ENCODE peak calls at places on chromosomes 2 and 18, in eight cellular contexts. G is DMS153, N is GM20000, B is fibroblast of lung, V is astrocyte of the spinal cord, T is HS-5, K is T-helper 17 cell, Z is T-helper 9 cell. J is an unnamed sample.
A peak's percentile ranks its signal among the peaks of the same experiment; 100 is the strongest.

GRCh38 chr18:2515908-2516625 is 55.2 kb downstream of the METTL4 start:
- DNase-seq in K (no peak), Z (no peak), V (peak; percentile 91), B (peak; percentile 95), T (peak; percentile 96), N (peak; percentile 7), G (no peak), J (peak; percentile 92)

GRCh38 chr2:9889812-9890261 is 46.6 kb downstream of the TAF1B start:
- DNase-seq in V (no peak), B (no peak), N (no peak), G (no peak), Z (no peak), K (no peak), T (no peak), J (no peak)

GRCh38 chr2:226151157-226151556 is 648.5 kb downstream of the IRS1 start:
- DNase-seq in T (no peak), Z (no peak), N (no peak), V (no peak), G (no peak), K (no peak), B (no peak), J (no peak)

GRCh38 chr2:219352448-219353023 is 20.0 kb upstream of the RESP18 start:
- DNase-seq in K (peak; percentile 31), N (peak; percentile 79), V (peak; percentile 49), B (peak; percentile 36), T (no peak), G (peak; percentile 55), Z (peak; percentile 51), J (no peak)

GRCh38 chr2:222732774-222733173 is 61.3 kb downstream of the MOGAT1 start:
- DNase-seq in N (no peak), B (no peak), G (no peak), Z (no peak), V (no peak), K (no peak), T (no peak), J (no peak)

GRCh38 chr2:237731663-237732062 is 66.9 kb upstream of the RBM44 start:
- DNase-seq in Z (no peak), N (no peak), G (no peak), V (peak; percentile 70), B (peak; percentile 86), T (peak; percentile 49), K (no peak), J (peak; percentile 31)

GRCh38 chr2:74632209-74632938 is 15.8 kb downstream of the M1AP start:
- DNase-seq in V (peak; percentile 34), B (peak; percentile 18), Z (no peak), K (no peak), G (no peak), N (no peak), T (no peak), J (no peak)

GRCh38 chr2:36290306-36290705 is 65.3 kb upstream of the CRIM1 start:
- DNase-seq in T (no peak), V (peak; percentile 56), Z (no peak), N (no peak), G (no peak), B (peak; percentile 75), K (no peak), J (no peak)

GRCh38 chr2:62038980-62039771 is 133.7 kb downstream of the COMMD1 start:
- DNase-seq in N (peak; percentile 89), Z (no peak), T (peak; percentile 8), K (no peak), G (no peak), V (peak; percentile 69), B (peak; percentile 71), J (peak; percentile 41)

GRCh38 chr18:9526458-9526857 is 51.1 kb downstream of the RALBP1 start:
- DNase-seq in N (no peak), T (no peak), K (no peak), G (no peak), B (no peak), Z (no peak), V (no peak), J (no peak)

GRCh38 chr2:27716301-27717069 is 52.8 kb downstream of the SLC4A1AP start:
- DNase-seq in B (no peak), G (no peak), Z (no peak), K (no peak), N (no peak), T (no peak), V (no peak), J (no peak)

GRCh38 chr2:196500686-196501431 is 138.7 kb upstream of the CCDC150 start:
- DNase-seq in G (no peak), B (peak; percentile 61), V (peak; percentile 26), T (no peak), Z (no peak), K (no peak), N (no peak), J (peak; percentile 22)

GRCh38 chr2:11625671-11626070 is 44.3 kb downstream of the NTSR2 start:
- DNase-seq in K (no peak), V (no peak), B (no peak), N (no peak), Z (no peak), G (no peak), T (no peak), J (no peak)

J was measured in non-pigmented ciliary epithelial cell.